ENCODE peak calls at places on chromosomes 11 and 22, in five cellular contexts. J, M, N, T and C are unnamed samples.

GRCh38 chr11:76240143-76240505 is 33.8 kb upstream of the WNT11 start:
- DNase-seq in J (no peak), M (no peak), N (no peak), T (no peak), C (no peak)

GRCh38 chr11:126494831-126495230 is 139.3 kb downstream of the ST3GAL4 start:
- DNase-seq in J (no peak), M (no peak), N (no peak), T (no peak), C (no peak)

GRCh38 chr11:97567801-97568200 is 1178.0 kb downstream of the JRKL start:
- DNase-seq in J (no peak), M (no peak), N (no peak), T (no peak), C (no peak)

GRCh38 chr11:126716456-126717083 is 284.0 kb downstream of the KIRREL3 start:
- DNase-seq in J (peak), M (peak), N (no peak), T (peak), C (peak)

GRCh38 chr11:2664331-2664730 is 35.5 kb downstream of the KCNQ1OT1 start:
- DNase-seq in J (no peak), M (no peak), N (no peak), T (no peak), C (no peak)

GRCh38 chr11:85843929-85844328 is 11.3 kb upstream of the CCDC83 start:
- DNase-seq in J (no peak), M (no peak), N (no peak), T (no peak), C (no peak)

GRCh38 chr11:10669258-10670033 is 24.1 kb downstream of the IRAG1 start:
- DNase-seq in J (no peak), M (no peak), N (no peak), T (no peak), C (no peak)

GRCh38 chr11:80165763-80166162 is 724.9 kb upstream of the TENM4 start:
- DNase-seq in J (no peak), M (no peak), N (no peak), T (no peak), C (no peak)

GRCh38 chr11:117345039-117345438 is 17.4 kb downstream of the CEP164 start:
- DNase-seq in J (no peak), M (no peak), N (no peak), T (no peak), C (no peak)

GRCh38 chr11:17387811-17388210 is 648 bp downstream of the KCNJ11 start:
- DNase-seq in J (no peak), M (no peak), N (no peak), T (no peak), C (no peak)

GRCh38 chr11:46047520-46047919 is 73.7 kb downstream of the PHF21A start:
- DNase-seq in J (no peak), M (no peak), N (no peak), T (no peak), C (no peak)

GRCh38 chr11:797300-798092 is 585 bp downstream of the SLC25A22 start:
- DNase-seq in J (peak), M (peak), N (peak), T (no peak), C (peak)

GRCh38 chr11:34976496-34976895 is 60.1 kb downstream of the PDHX start:
- DNase-seq in J (no peak), M (no peak), N (no peak), T (no peak), C (no peak)

GRCh38 chr11:123125169-123125568 is 63.2 kb upstream of the HSPA8 start:
- DNase-seq in J (no peak), M (no peak), N (no peak), T (no peak), C (no peak)

GRCh38 chr22:24543068-24543675 is 11.8 kb downstream of the GUCD1 start:
- DNase-seq in J (no peak), M (no peak), N (no peak), T (no peak), C (no peak)

GRCh38 chr11:112024778-112025678 is at the start of gene DLAT:
- DNase-seq in J (peak), M (peak), N (peak), T (peak), C (peak)

GRCh38 chr11:110349109-110349996 is 52.9 kb upstream of the RDX start:
- DNase-seq in J (peak), M (no peak), N (no peak), T (no peak), C (peak)

GRCh38 chr11:119702261-119702591 is 26.8 kb downstream of the NECTIN1 start:
- DNase-seq in J (no peak), M (no peak), N (no peak), T (no peak), C (no peak)

GRCh38 chr11:74417379-74417804 is 19.2 kb upstream of the PGM2L1 start:
- DNase-seq in J (no peak), M (no peak), N (no peak), T (no peak), C (peak)

GRCh38 chr11:69233761-69234136 is 60.2 kb upstream of the MYEOV start:
- DNase-seq in J (no peak), M (no peak), N (no peak), T (no peak), C (no peak)

GRCh38 chr11:3016861-3017260 is 24.7 kb upstream of the NAP1L4 start:
- DNase-seq in J (no peak), M (no peak), N (no peak), T (no peak), C (no peak)

GRCh38 chr22:17884951-17885350 is 110.7 kb upstream of the BID start:
- DNase-seq in J (no peak), M (no peak), N (no peak), T (no peak), C (no peak)

GRCh38 chr22:44422742-44423370 is 75.2 kb downstream of the RTL6 start:
- DNase-seq in J (no peak), M (no peak), N (no peak), T (no peak), C (no peak)

GRCh38 chr11:63998558-63999348 is 12.5 kb downstream of the OTUB1 start:
- DNase-seq in J (peak), M (no peak), N (no peak), T (no peak), C (peak)

GRCh38 chr22:27074016-27074415 is 416.6 kb downstream of the MIAT start:
- DNase-seq in J (no peak), M (no peak), N (no peak), T (no peak), C (no peak)

GRCh38 chr11:102495161-102496042 is 35.1 kb downstream of the MMP7 start:
- DNase-seq in J (peak), M (peak), N (no peak), T (peak), C (peak)

GRCh38 chr11:47132981-47133380 is 43.7 kb downstream of the ARFGAP2 start:
- DNase-seq in J (no peak), M (no peak), N (no peak), T (no peak), C (no peak)

GRCh38 chr11:96234866-96235441 is 108.0 kb downstream of the MAML2 start:
- DNase-seq in J (no peak), M (no peak), N (no peak), T (no peak), C (no peak)

GRCh38 chr11:98227266-98227665 is 793.5 kb upstream of the CNTN5 start:
- DNase-seq in J (no peak), M (no peak), N (no peak), T (no peak), C (no peak)

GRCh38 chr11:59197990-59198389 is 14.7 kb downstream of the MPEG1 start:
- DNase-seq in J (no peak), M (peak), N (no peak), T (no peak), C (no peak)

GRCh38 chr22:23274146-23274526 is 93.8 kb downstream of the BCR start:
- DNase-seq in J (no peak), M (no peak), N (no peak), T (no peak), C (no peak)

GRCh38 chr11:34585304-34585869 is 35.5 kb upstream of the EHF start:
- DNase-seq in J (no peak), M (no peak), N (no peak), T (no peak), C (no peak)

GRCh38 chr11:111450480-111451320 is 61.5 kb downstream of the BTG4 start:
- DNase-seq in J (no peak), M (no peak), N (no peak), T (no peak), C (no peak)

GRCh38 chr11:44643207-44643606 is 77.7 kb downstream of the CD82 start:
- DNase-seq in J (no peak), M (no peak), N (no peak), T (no peak), C (no peak)

GRCh38 chr11:63880031-63880841 is 36.7 kb downstream of the RCOR2 start:
- DNase-seq in J (peak), M (no peak), N (no peak), T (no peak), C (no peak)

GRCh38 chr22:17085277-17086091 is 684 bp downstream of the IL17RA start:
- DNase-seq in J (peak), M (no peak), N (no peak), T (no peak), C (peak)

GRCh38 chr11:102410382-102410784 is 42.2 kb downstream of the TMEM123 start:
- DNase-seq in J (no peak), M (no peak), N (no peak), T (no peak), C (no peak)

GRCh38 chr11:108857382-108857781 is 192.5 kb downstream of the DDX10 start:
- DNase-seq in J (peak), M (no peak), N (no peak), T (no peak), C (no peak)

GRCh38 chr11:71153005-71153395 is 99.4 kb downstream of the SHANK2 start:
- DNase-seq in J (no peak), M (no peak), N (no peak), T (no peak), C (no peak)

GRCh38 chr11:67465190-67465522 is 3.9 kb downstream of the TMEM134 start:
- DNase-seq in J (no peak), M (no peak), N (no peak), T (no peak), C (no peak)

GRCh38 chr22:43389227-43389836 is 22.5 kb upstream of the MPPED1 start:
- DNase-seq in J (no peak), M (no peak), N (no peak), T (no peak), C (no peak)

GRCh38 chr22:43385770-43386641 is 25.8 kb upstream of the MPPED1 start:
- DNase-seq in J (peak), M (peak), N (peak), T (peak), C (peak)

GRCh38 chr22:43387815-43388214 is 24.0 kb upstream of the MPPED1 start:
- DNase-seq in J (no peak), M (no peak), N (no peak), T (no peak), C (no peak)

GRCh38 chr22:43390166-43390565 is 21.6 kb upstream of the MPPED1 start:
- DNase-seq in J (no peak), M (no peak), N (no peak), T (no peak), C (no peak)

DNA sequence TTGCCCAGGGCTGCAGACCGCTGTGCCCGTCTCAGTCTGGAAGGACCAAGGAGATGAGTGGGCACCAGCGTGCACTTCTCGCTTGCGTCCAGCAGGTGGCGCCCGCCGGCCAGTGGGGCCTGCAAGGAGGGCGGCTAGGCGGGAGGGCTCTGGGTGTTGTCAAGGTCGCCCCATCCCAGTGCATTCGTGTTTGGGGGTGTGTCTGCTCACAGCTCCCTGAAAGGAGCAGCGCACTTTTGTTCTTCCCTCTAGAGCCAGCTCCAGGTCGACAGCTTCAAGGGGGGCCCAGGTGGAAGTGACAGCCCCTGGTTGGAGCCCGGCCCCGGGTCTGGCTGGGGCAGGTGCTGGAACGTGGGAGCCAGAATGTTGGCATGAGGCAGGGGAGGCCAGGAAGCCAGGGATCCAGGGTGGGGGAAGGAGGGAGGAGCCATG is 23.4 kb upstream of the MPPED1 start:
- DNase-seq in J (peak), M (peak), N (peak), T (peak), C (peak)
- H3K27ac ChIP-seq in J (no peak), M (no peak), N (no peak), T (no peak), C (no peak)

GRCh38 chr22:30435674-30436126 is 10.1 kb downstream of the MTFP1 start:
- DNase-seq in J (no peak), M (no peak), N (peak), T (peak), C (peak)
- H3K27ac ChIP-seq in J (no peak), M (no peak), N (peak), T (peak), C (peak)

GRCh38 chr11:29507381-29507780 is 509.4 kb downstream of the KCNA4 start:
- DNase-seq in J (no peak), M (no peak), N (no peak), T (no peak), C (no peak)

GRCh38 chr11:29511394-29511793 is 505.4 kb downstream of the KCNA4 start:
- DNase-seq in J (no peak), M (no peak), N (no peak), T (no peak), C (no peak)
- H3K27ac ChIP-seq in J (no peak), M (no peak), N (no peak), T (no peak), C (no peak)

GRCh38 chr22:33271390-33272161 is 213.4 kb upstream of the SYN3 start:
- DNase-seq in J (peak), M (peak), N (no peak), T (no peak), C (no peak)
- H3K27ac ChIP-seq in J (no peak), M (no peak), N (no peak), T (no peak), C (no peak)

DNA sequence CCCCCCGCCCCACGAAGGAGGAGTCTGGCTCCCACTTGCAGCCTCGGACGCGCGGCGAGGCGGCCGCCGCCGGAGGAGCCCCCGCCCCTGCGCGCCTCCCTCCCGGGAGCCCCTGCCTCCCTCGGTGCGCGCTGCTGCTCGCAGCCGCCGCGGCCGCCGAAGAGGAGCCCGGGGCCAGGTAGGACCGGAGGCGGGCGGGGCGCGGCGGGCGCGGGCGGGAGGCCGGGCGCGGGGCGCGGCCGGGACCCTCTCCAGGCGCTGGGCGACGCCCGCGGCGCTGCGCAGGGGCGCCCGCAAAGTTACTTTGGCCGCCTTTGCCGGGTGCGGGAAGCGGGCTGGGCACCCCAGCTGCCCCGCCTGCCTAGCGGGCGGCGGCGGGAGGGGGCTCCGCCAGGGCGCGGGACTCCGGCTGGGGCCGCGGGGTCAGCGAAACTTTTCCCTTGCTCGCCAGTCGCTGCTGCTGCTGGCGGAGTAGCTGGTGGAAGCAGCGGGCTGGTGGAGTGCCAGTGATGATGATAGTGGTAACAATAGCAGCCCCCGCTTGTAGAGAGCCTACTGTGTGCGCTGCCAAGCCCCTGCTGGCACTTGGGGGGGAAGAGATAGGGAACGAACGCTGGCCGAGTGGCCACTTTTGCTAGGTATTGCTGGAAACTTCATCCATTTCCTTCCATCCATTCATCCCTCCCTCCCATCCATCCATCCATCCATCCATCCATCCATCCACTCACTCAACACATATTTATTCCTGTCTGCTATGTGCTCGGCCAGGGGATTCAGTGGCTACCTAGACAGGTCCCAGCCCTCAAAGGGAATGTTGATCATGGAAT is at the start of gene MPPED1:
- DNase-seq in J (peak), M (no peak), N (no peak), T (no peak), C (no peak)
- H3K27ac ChIP-seq in J (no peak), M (no peak), N (no peak), T (no peak), C (no peak)

DNA sequence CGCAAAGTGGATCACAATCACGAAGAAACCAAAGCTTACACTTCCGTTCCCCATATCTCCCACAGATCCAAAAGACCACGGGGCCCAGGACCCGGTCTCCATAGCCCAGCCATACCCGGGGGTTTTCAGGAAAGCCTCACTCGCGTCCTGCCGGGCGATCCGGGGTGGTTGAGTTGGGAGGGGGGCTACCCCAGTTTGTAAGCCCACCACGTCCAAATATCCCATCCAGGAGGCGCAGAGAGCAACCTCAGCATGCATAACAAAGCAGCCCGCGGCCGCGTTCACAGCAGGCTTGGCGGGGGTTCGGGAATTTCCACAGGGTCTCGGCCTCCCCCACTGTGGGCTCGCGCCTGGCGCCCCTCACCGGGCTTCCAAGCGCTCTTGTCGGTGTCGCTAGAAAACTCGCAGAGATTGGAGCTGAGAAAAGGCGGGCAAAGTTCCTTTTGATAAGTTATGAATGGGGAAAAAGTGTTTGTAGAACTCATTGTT is 9.5 kb downstream of the SDF2L1 start:
- DNase-seq in J (peak), M (no peak), N (no peak), T (no peak), C (no peak)
- H3K27ac ChIP-seq in J (peak), M (no peak), N (peak), T (peak), C (peak)

DNA sequence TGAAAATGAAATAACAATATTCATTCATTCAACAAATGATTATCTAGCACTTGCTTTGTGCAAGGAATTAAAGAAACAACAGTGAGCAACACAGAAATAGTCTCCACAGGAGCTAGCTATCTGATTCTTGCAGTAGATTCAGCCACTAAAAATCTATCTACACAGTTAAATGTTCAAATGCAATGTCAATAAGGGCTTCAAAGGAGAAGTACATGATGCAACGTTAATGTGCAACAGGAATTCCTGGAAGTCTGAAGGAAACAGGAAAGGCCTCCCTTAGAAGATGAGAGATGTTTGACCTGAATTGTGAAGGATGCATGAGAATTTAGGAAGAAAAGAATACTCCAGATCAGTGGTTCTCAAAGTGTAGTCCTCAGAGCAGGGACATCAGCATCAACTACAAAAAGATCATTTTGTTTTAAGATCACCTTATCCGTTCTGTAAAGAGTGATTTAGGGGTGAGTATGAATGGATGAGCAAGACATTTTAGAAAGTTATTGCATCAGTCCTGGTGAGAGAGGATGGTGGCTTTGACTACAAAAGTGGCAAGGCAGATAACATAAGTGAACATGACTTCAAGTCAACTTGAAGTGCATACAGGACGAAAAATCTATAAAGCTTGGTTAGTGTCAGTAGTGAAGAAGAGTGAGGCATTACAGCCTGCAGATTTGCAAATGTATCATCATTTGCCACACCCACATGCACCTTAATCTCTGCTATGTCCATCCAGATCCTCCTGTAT is 96.0 kb downstream of the ETS1 start:
- DNase-seq in J (no peak), M (no peak), N (no peak), T (no peak), C (no peak)
- H3K27ac ChIP-seq in J (no peak), M (no peak), N (peak), T (no peak), C (peak)